ENCODE peak calls at places on chromosomes 4 and X, in eight cellular contexts. S, B, T, R, A, G, M and J are unnamed samples.

GRCh38 chrX:8815460-8816065 is 14.4 kb upstream of the FAM9A start:
- DNase-seq in B (no peak), G (no peak), M (peak; percentile 66), S (no peak), T (no peak), R (no peak), A (no peak), J (peak; percentile 16)

GRCh38 chr4:36399762-36400353 is 118.4 kb downstream of the DTHD1 start:
- DNase-seq in T (no peak), R (no peak), A (no peak), G (no peak), M (no peak), S (no peak), B (no peak), J (peak; percentile 46)

GRCh38 chr4:5373327-5373726 is 322.0 kb downstream of the STK32B start:
- DNase-seq in A (no peak), T (no peak), G (no peak), R (peak; percentile 63), S (no peak), B (no peak), M (no peak), J (no peak)

GRCh38 chr4:14539246-14539645 is 463.0 kb upstream of the CPEB2 start:
- DNase-seq in R (no peak), A (no peak), G (no peak), T (no peak), B (no peak), M (no peak), S (no peak), J (no peak)

GRCh38 chr4:179595671-179596410 is 2153.6 kb upstream of the AGA start:
- DNase-seq in R (no peak), A (no peak), M (no peak), B (no peak), T (no peak), G (no peak), S (no peak), J (no peak)

GRCh38 chrX:74133156-74133796 is 170.7 kb upstream of the ZCCHC13 start:
- DNase-seq in M (peak; percentile 44), R (no peak), S (no peak), B (no peak), G (no peak), A (no peak), T (no peak), J (peak; percentile 18)

GRCh38 chrX:39961441-39961840 is 136.3 kb downstream of the BCOR start:
- DNase-seq in T (no peak), A (no peak), S (no peak), M (no peak), B (no peak), R (no peak), G (no peak), J (no peak)

GRCh38 chr4:156931267-156931666 is 40.3 kb downstream of the PDGFC start:
- DNase-seq in R (no peak), T (peak; percentile 48), A (no peak), B (no peak), S (peak; percentile 27), G (no peak), M (no peak), J (no peak)

GRCh38 chrX:85930099-85930498 is 117.3 kb downstream of the CHM start:
- DNase-seq in T (no peak), A (no peak), B (no peak), M (no peak), S (no peak), R (no peak), G (no peak), J (no peak)

GRCh38 chrX:139877710-139878414 is 55.0 kb downstream of the ATP11C start:
- DNase-seq in A (no peak), M (no peak), T (no peak), R (no peak), G (no peak), B (no peak), S (no peak), J (no peak)

GRCh38 chr4:141858437-141858836 is 222.1 kb downstream of the IL15 start:
- DNase-seq in R (no peak), S (no peak), G (no peak), T (no peak), B (no peak), M (no peak), A (no peak), J (no peak)

GRCh38 chr4:21769404-21770147 is 179.0 kb downstream of the KCNIP4 start:
- DNase-seq in S (no peak), B (no peak), R (no peak), M (no peak), G (no peak), T (no peak), A (no peak), J (no peak)

GRCh38 chr4:80295841-80296240 is 29.4 kb downstream of the FGF5 start:
- DNase-seq in B (no peak), T (no peak), S (no peak), G (no peak), A (no peak), M (no peak), R (no peak), J (no peak)

GRCh38 chr4:171390626-171391025 is 422.6 kb upstream of the GALNTL6 start:
- DNase-seq in S (no peak), G (no peak), M (no peak), B (no peak), A (no peak), R (no peak), T (no peak), J (no peak)

GRCh38 chrX:130109429-130110378 is 593 bp downstream of the ELF4 start:
- DNase-seq in S (no peak), R (no peak), T (no peak), B (no peak), G (peak; percentile 86), A (no peak), M (peak; percentile 45), J (no peak)

GRCh38 chr4:3475713-3476260 is 12.7 kb downstream of the DOK7 start:
- DNase-seq in R (no peak), G (peak; percentile 57), M (no peak), B (no peak), A (no peak), T (no peak), S (peak; percentile 18), J (no peak)

GRCh38 chr4:24800273-24800880 is 5.0 kb downstream of the SOD3 start:
- DNase-seq in B (no peak), M (no peak), G (no peak), A (no peak), R (no peak), S (no peak), T (no peak), J (peak; percentile 29)
- H3K4me3 ChIP-seq in B (peak overlapping the region; percentile 48), M (no peak overlapping the region), G (no peak overlapping the region), A (peak overlapping the region; percentile 40), R (no peak overlapping the region), S (peak overlapping the region; percentile 36), T (peak overlapping the region; percentile 61), J (peak overlapping the region; percentile 41)

DNA sequence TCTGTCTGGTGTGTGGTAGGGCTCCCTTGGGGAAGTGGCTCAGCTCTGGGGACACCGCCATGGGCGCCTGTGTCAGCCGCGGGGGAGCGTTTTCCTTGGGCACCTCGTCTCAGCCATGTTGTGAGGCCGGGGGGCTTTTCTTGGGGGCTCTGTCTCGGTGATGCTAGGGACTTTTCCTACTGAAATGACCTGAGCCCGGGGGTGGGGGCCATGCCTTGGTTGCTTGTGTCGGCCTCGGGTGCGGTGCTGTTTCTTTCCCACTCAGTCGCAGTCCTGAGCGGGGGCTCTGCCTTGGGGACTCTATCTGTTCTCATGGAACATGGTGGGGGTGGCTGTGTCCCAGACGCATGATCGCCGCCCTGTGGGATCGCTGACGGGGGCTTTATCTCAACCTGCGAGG is 356 bp downstream of the CT45A1 start:
- DNase-seq in R (no peak), G (no peak), A (no peak), M (no peak), B (no peak), S (no peak), T (no peak), J (peak; percentile 13)
- TF ChIP-seq POLR2A in R (no peak), G (no peak), A (no peak), M (no peak), B (no peak), S (no peak), T (no peak), J (no peak)

GRCh38 chrX:48598645-48599044 is 1.4 kb downstream of the WDR13 start:
- DNase-seq in R (no peak), B (no peak), A (no peak), T (no peak), M (no peak), S (no peak), G (peak; percentile 82), J (no peak)
- H3K4me3 ChIP-seq in R (no peak overlapping the region), B (peak overlapping the region; percentile 50), A (peak overlapping the region; percentile 65), T (peak overlapping the region; percentile 74), M (no peak overlapping the region), S (peak overlapping the region; percentile 82), G (peak overlapping the region; percentile 50), J (no peak overlapping the region)

DNA sequence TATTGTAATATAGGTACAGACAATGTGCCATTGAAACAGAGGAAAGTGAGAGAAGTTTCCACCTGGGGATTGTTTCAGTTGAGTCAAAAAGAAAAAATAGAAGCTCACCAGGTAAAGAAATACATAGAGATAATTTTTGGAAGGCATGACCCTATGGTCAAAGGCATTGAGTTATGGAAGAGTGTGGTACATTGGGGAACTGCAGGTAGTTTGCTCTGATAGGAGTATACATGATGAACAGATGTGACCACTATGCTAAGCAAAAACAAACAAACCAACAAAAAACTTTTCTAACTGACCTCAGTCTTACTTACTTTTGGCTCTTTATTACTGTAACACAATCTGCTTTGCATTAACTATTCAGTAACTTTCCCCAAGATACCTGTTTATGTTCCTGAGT is 85.9 kb downstream of the UGT8 start:
- DNase-seq in S (no peak), R (no peak), M (no peak), A (no peak), B (no peak), G (no peak), T (no peak), J (no peak)
- TF ChIP-seq POLR2A in S (no peak), R (no peak), M (no peak), A (no peak), B (no peak), G (no peak), T (no peak), J (no peak)